ENCODE peak calls at places on chromosomes 13 and 19, in five cellular contexts. One of them, this sample, is unnamed.

GRCh38 chr19:4322942-4323665 is 15.5 kb downstream of the STAP2 start:
- DNase-seq in left lung: no peak
- DNase-seq in fibroblast of lung: no peak
- DNase-seq in CD4-positive, CD25-positive, alpha-beta regulatory T cell: no peak
- DNase-seq in right cardiac atrium: no peak
- DNase-seq in this sample: no peak

GRCh38 chr19:3369337-3370213 is 3.2 kb downstream of the NFIC start:
- DNase-seq in left lung: peak
- DNase-seq in fibroblast of lung: peak
- DNase-seq in CD4-positive, CD25-positive, alpha-beta regulatory T cell: no peak
- DNase-seq in right cardiac atrium: peak
- DNase-seq in this sample: no peak

GRCh38 chr19:54573330-54573872 is at the start of gene LILRA2:
- DNase-seq in left lung: peak
- DNase-seq in fibroblast of lung: no peak
- DNase-seq in CD4-positive, CD25-positive, alpha-beta regulatory T cell: no peak
- DNase-seq in right cardiac atrium: no peak
- DNase-seq in this sample: no peak

GRCh38 chr19:28208745-28209144 is 1004.2 kb downstream of the UQCRFS1 start:
- DNase-seq in left lung: no peak
- DNase-seq in fibroblast of lung: peak
- DNase-seq in CD4-positive, CD25-positive, alpha-beta regulatory T cell: no peak
- DNase-seq in right cardiac atrium: no peak
- DNase-seq in this sample: no peak

GRCh38 chr13:32381539-32381938 is 46.4 kb downstream of the N4BP2L1 start:
- DNase-seq in left lung: no peak
- DNase-seq in fibroblast of lung: peak
- DNase-seq in CD4-positive, CD25-positive, alpha-beta regulatory T cell: no peak
- DNase-seq in right cardiac atrium: no peak
- DNase-seq in this sample: peak

GRCh38 chr13:70755411-70755810 is 647.2 kb upstream of the KLHL1 start:
- DNase-seq in left lung: no peak
- DNase-seq in fibroblast of lung: no peak
- DNase-seq in CD4-positive, CD25-positive, alpha-beta regulatory T cell: no peak
- DNase-seq in right cardiac atrium: no peak
- DNase-seq in this sample: no peak

GRCh38 chr19:16588089-16588823 is 16.0 kb upstream of the SLC35E1 start:
- DNase-seq in left lung: no peak
- DNase-seq in fibroblast of lung: peak
- DNase-seq in CD4-positive, CD25-positive, alpha-beta regulatory T cell: peak
- DNase-seq in right cardiac atrium: no peak
- DNase-seq in this sample: no peak

GRCh38 chr13:102724923-102725322 is 30.1 kb upstream of the METTL21C start:
- DNase-seq in left lung: no peak
- DNase-seq in fibroblast of lung: peak
- DNase-seq in CD4-positive, CD25-positive, alpha-beta regulatory T cell: no peak
- DNase-seq in right cardiac atrium: no peak
- DNase-seq in this sample: no peak

GRCh38 chr19:4583961-4584669 is 24.6 kb upstream of the SEMA6B start:
- DNase-seq in left lung: no peak
- DNase-seq in fibroblast of lung: peak
- DNase-seq in CD4-positive, CD25-positive, alpha-beta regulatory T cell: no peak
- DNase-seq in right cardiac atrium: peak
- DNase-seq in this sample: no peak

GRCh38 chr13:23979361-23980159 is 82.3 kb upstream of the C1QTNF9B start:
- DNase-seq in left lung: peak
- DNase-seq in fibroblast of lung: peak
- DNase-seq in CD4-positive, CD25-positive, alpha-beta regulatory T cell: peak
- DNase-seq in right cardiac atrium: peak
- DNase-seq in this sample: peak

DNA sequence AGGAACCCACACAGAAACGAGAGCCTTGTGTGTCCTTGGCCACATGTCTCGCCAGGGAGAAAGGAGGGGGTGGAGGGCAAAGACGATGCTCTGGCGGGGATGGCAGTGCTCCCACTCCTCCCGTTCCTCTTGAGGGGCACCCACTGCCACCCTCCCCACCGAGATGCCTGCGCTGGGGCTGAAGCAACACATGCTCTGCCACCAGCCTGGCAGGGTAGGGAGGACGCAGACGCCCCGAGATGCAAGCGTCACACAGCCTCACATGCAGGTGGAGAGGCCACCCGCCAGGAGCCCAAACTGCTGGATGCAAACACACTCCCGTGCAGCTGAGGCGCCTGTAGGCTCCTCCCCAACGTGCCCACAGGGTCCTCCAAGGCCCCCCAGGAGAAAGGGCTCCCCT is 2.7 kb downstream of the ADGRL1 start:
- DNase-seq in left lung: no peak
- DNase-seq in fibroblast of lung: no peak
- DNase-seq in CD4-positive, CD25-positive, alpha-beta regulatory T cell: no peak
- DNase-seq in right cardiac atrium: no peak
- DNase-seq in this sample: no peak
- H3K4me3 ChIP-seq in left lung: no peak
- H3K4me3 ChIP-seq in fibroblast of lung: no peak
- H3K4me3 ChIP-seq in CD4-positive, CD25-positive, alpha-beta regulatory T cell: no peak
- H3K4me3 ChIP-seq in right cardiac atrium: no peak
- H3K4me3 ChIP-seq in this sample: no peak

DNA sequence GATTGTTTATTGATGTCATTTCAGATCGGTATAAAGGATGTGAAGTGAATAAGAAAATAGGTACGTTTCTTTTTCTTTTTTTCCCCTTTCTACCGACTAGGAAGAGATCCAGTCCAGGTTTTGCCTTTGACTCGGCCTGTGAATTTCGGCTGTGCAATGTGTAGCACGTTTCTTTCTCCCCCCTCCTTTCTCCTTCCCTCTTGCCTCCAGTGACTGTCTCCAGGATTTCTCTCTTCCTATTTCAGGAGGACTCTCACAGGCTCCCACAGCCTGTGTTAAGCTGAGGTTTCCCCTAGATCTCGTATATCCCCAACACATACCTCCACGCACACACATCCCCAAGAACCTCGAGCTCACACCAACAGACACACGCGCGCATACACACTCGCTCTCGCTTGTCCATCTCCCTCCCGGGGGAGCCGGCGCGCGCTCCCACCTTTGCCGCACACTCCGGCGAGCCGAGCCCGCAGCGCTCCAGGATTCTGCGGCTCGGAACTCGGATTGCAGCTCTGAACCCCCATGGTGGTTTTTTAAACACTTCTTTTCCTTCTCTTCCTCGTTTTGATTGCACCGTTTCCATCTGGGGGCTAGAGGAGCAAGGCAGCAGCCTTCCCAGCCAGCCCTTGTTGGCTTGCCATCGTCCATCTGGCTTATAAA is at the start of gene GPC6:
- DNase-seq in left lung: no peak
- DNase-seq in fibroblast of lung: peak
- DNase-seq in CD4-positive, CD25-positive, alpha-beta regulatory T cell: no peak
- DNase-seq in right cardiac atrium: peak
- DNase-seq in this sample: no peak
- H3K4me3 ChIP-seq in left lung: peak
- H3K4me3 ChIP-seq in fibroblast of lung: peak
- H3K4me3 ChIP-seq in CD4-positive, CD25-positive, alpha-beta regulatory T cell: no peak
- H3K4me3 ChIP-seq in right cardiac atrium: peak
- H3K4me3 ChIP-seq in this sample: no peak

DNA sequence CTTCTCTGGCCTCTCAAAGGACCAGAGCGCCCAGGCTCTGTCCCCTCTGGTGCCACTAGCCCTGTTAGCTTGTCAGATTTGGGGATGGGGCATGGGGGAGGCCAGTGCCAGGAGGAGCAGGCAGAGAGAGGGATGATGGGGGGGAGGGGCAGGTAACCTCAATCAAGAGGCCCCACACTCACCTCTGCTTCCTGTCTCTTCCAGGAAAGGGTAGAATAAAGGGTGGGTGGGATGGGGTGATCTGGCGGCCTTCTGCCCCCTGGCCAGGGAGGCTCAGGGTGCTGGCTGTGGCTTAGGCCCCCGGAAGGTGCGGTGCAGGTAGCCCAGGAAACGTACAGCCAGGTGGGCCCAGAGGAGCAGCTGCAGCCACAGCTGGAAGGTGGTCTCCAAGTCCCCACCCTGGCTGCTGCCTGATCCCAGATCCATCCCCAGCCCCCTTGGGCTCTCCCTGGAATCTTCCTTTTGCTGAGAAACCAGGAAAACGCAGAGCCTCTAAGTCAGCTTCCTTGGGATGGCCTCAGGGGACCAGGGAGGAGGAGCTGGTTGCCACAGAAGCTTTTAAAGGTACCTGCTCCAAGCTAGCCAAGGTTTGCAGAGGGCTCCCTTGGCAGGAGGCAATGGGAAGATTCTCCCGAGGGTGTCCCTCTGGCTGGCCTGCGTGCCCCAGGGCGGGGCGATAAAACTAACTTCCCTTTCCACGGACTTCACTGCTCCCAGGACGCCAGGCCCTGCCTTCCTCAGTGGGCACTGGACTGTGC is 5.3 kb downstream of the PRKACA start:
- DNase-seq in left lung: peak
- DNase-seq in fibroblast of lung: no peak
- DNase-seq in CD4-positive, CD25-positive, alpha-beta regulatory T cell: no peak
- DNase-seq in right cardiac atrium: peak
- DNase-seq in this sample: no peak
- H3K4me3 ChIP-seq in left lung: peak
- H3K4me3 ChIP-seq in fibroblast of lung: no peak
- H3K4me3 ChIP-seq in CD4-positive, CD25-positive, alpha-beta regulatory T cell: no peak
- H3K4me3 ChIP-seq in right cardiac atrium: no peak
- H3K4me3 ChIP-seq in this sample: no peak

GRCh38 chr19:13017306-13018036 is 22.2 kb downstream of the NFIX start:
- DNase-seq in left lung: no peak
- DNase-seq in fibroblast of lung: no peak
- DNase-seq in CD4-positive, CD25-positive, alpha-beta regulatory T cell: no peak
- DNase-seq in right cardiac atrium: peak
- DNase-seq in this sample: no peak
- H3K4me3 ChIP-seq in left lung: no peak
- H3K4me3 ChIP-seq in fibroblast of lung: peak
- H3K4me3 ChIP-seq in CD4-positive, CD25-positive, alpha-beta regulatory T cell: no peak
- H3K4me3 ChIP-seq in right cardiac atrium: no peak
- H3K4me3 ChIP-seq in this sample: no peak

DNA sequence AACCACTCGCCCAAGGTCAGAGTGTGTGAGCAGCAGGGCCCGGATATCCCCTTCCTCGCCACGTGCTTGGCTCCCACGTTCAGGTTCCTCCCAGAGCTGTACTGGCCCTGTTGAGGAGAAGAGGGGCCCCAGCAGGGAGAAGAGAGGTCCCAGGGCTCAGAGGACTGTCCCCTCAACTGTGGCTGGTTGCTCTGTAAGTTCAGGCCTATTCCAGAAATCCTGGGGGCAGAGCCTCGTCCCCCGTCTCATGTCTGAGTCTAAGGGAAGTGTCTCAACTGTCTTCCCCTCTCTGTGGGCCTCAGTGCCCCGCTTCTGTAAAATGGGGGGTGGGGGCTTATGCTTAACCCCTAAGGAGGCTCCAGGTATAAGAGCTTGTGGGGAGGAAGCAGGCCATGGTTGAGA is 3.9 kb downstream of the PPP5C start:
- DNase-seq in left lung: no peak
- DNase-seq in fibroblast of lung: no peak
- DNase-seq in CD4-positive, CD25-positive, alpha-beta regulatory T cell: no peak
- DNase-seq in right cardiac atrium: no peak
- DNase-seq in this sample: no peak
- H3K4me3 ChIP-seq in left lung: no peak
- H3K4me3 ChIP-seq in fibroblast of lung: no peak
- H3K4me3 ChIP-seq in CD4-positive, CD25-positive, alpha-beta regulatory T cell: peak
- H3K4me3 ChIP-seq in right cardiac atrium: no peak
- H3K4me3 ChIP-seq in this sample: no peak

DNA sequence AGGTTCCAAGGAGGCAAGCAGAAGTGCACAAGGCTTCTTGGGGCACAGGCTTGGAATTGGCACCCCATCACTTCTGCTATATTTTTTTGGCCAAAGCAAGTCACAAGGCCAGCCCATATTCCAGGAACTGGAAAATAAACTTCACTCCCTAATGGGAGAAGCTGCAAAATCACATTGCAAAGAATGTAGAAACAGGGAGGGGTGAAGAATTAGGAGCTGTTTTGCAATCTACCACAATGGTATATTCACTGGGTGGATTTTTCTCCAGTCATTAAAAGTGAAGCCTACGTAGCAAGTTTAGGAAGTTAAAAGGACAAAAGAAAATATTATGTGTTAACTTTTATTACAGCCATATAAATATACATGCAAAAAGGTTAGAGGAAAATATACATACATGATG is 464.8 kb downstream of the COG6 start:
- DNase-seq in left lung: no peak
- DNase-seq in fibroblast of lung: peak
- DNase-seq in CD4-positive, CD25-positive, alpha-beta regulatory T cell: no peak
- DNase-seq in right cardiac atrium: no peak
- DNase-seq in this sample: no peak
- H3K4me3 ChIP-seq in left lung: no peak
- H3K4me3 ChIP-seq in fibroblast of lung: no peak
- H3K4me3 ChIP-seq in CD4-positive, CD25-positive, alpha-beta regulatory T cell: no peak
- H3K4me3 ChIP-seq in right cardiac atrium: no peak
- H3K4me3 ChIP-seq in this sample: no peak

DNA sequence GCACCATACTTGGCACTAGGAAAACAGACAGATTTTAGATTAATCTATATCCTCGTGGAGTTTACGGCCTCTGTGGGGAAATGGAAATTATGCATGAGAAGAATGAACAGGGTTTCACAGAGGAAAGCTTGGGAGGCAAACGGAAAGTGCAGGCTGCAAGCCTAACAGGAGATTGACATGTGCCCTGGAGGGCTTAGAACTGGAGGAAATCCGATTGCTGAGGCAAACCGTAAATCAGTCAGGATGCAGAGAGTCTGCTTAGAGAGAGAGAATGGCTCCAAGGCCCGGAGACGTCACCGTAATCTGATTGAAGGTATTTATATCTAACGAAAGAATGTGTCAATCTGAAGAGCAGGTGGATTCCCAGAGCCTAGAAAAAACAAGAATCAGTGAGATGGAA is 143.2 kb downstream of the KATNAL1 start:
- DNase-seq in left lung: no peak
- DNase-seq in fibroblast of lung: no peak
- DNase-seq in CD4-positive, CD25-positive, alpha-beta regulatory T cell: no peak
- DNase-seq in right cardiac atrium: no peak
- DNase-seq in this sample: no peak
- H3K4me3 ChIP-seq in left lung: no peak
- H3K4me3 ChIP-seq in fibroblast of lung: no peak
- H3K4me3 ChIP-seq in CD4-positive, CD25-positive, alpha-beta regulatory T cell: no peak
- H3K4me3 ChIP-seq in right cardiac atrium: no peak
- H3K4me3 ChIP-seq in this sample: no peak

GRCh38 chr19:17872251-17873001 is 681 bp downstream of the SLC5A5 start:
- DNase-seq in left lung: no peak
- DNase-seq in fibroblast of lung: no peak
- DNase-seq in CD4-positive, CD25-positive, alpha-beta regulatory T cell: no peak
- DNase-seq in right cardiac atrium: no peak
- DNase-seq in this sample: no peak
- H3K4me3 ChIP-seq in left lung: peak
- H3K4me3 ChIP-seq in fibroblast of lung: no peak
- H3K4me3 ChIP-seq in CD4-positive, CD25-positive, alpha-beta regulatory T cell: no peak
- H3K4me3 ChIP-seq in right cardiac atrium: no peak
- H3K4me3 ChIP-seq in this sample: no peak

This sample was measured in Caco-2.